ENCODE peak calls at places on chromosomes 6 and 20, in ten cellular contexts. A is RWPE1, I is suprapubic skin, M is ascending aorta, V is AG09309, U is AG04450, H is uterus, W is nephron progenitor cell, E is heart right ventricle, S is left lung. G is an unnamed sample.

GRCh38 chr20:35359335-35359997 is 52.3 kb downstream of the UQCC1 start:
- DNase-seq in A (no peak), I (no peak), M (no peak), V (no peak), U (no peak), H (no peak), W (no peak), E (no peak), S (no peak), G (no peak)

GRCh38 chr6:125259354-125259736 is 42.4 kb downstream of the HDDC2 start:
- DNase-seq in A (no peak), I (no peak), M (no peak), V (no peak), U (no peak), H (no peak), W (no peak), E (no peak), S (no peak), G (no peak)

GRCh38 chr20:38066969-38067716 is 33.6 kb downstream of the RPRD1B start:
- DNase-seq in A (no peak), I (no peak), M (no peak), V (no peak), U (no peak), H (no peak), W (no peak), E (no peak), S (no peak), G (no peak)

GRCh38 chr6:86030875-86031274 is 388.2 kb upstream of the SYNCRIP start:
- DNase-seq in A (no peak), I (no peak), M (no peak), V (no peak), U (no peak), H (no peak), W (no peak), E (no peak), S (no peak), G (no peak)

GRCh38 chr6:116405147-116405546 is 34.4 kb downstream of the DSE start:
- DNase-seq in A (no peak), I (no peak), M (no peak), V (no peak), U (no peak), H (peak; percentile 31), W (peak; percentile 23), E (no peak), S (no peak), G (peak; percentile 87)

GRCh38 chr20:64001607-64002011 is 20.7 kb downstream of the PRPF6 start:
- DNase-seq in A (no peak), I (no peak), M (no peak), V (no peak), U (no peak), H (no peak), W (no peak), E (no peak), S (no peak), G (no peak)

GRCh38 chr20:22701679-22702308 is 117.4 kb upstream of the FOXA2 start:
- DNase-seq in A (no peak), I (no peak), M (no peak), V (no peak), U (no peak), H (no peak), W (no peak), E (no peak), S (no peak), G (no peak)

GRCh38 chr6:33770116-33770832 is 18.7 kb downstream of the LEMD2 start:
- DNase-seq in A (no peak), I (no peak), M (no peak), V (no peak), U (no peak), H (no peak), W (no peak), E (no peak), S (peak; percentile 20), G (no peak)

GRCh38 chr6:126302191-126302590 is 37.7 kb upstream of the CENPW start:
- DNase-seq in A (no peak), I (no peak), M (no peak), V (no peak), U (no peak), H (no peak), W (no peak), E (no peak), S (no peak), G (no peak)

GRCh38 chr6:169763308-169763707 is 11.9 kb downstream of the ERMARD start:
- DNase-seq in A (no peak), I (no peak), M (no peak), V (no peak), U (no peak), H (no peak), W (no peak), E (peak; percentile 46), S (no peak), G (no peak)

GRCh38 chr6:10151144-10151915 is 263.5 kb downstream of the TFAP2A start:
- DNase-seq in A (no peak), I (no peak), M (no peak), V (no peak), U (no peak), H (no peak), W (no peak), E (no peak), S (no peak), G (no peak)

GRCh38 chr6:7150381-7151064 is 42.8 kb downstream of the RREB1 start:
- DNase-seq in A (no peak), I (no peak), M (no peak), V (no peak), U (no peak), H (no peak), W (peak; percentile 67), E (no peak), S (peak; percentile 71), G (no peak)

DNA sequence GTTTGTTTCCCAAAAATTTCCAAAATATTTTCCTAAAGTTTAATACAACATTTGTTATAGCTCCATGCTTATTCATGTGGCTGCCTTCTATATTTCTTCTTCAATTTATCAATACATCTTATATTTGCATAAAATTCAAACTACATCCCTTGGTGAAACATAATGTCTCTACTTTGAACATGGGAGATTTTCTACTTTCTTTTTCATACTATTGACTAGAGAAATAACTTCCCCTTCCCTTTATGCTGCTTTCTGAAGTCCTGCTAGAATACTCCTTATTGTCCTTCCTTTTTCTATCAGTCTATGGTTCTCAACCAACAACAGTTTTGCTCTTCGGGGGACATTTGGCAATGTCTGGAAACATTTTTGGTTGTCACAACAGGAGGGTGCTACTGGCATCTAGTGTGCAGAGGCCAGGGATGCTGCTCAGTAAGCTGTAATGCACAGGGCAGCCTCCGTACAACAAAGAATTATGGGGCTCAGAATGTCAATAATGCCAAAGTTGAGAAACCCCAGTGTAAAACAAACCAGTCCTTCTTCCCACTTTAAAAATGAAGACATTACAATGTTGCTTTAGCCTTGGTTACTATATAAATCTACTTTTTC is 29.9 kb downstream of the MKKS start:
- DNase-seq in A (no peak), I (no peak), M (no peak), V (no peak), U (no peak), H (no peak), W (no peak), E (no peak), S (no peak), G (no peak)
- TF ChIP-seq CTCF in A (no peak), I (no peak), M (no peak), V (no peak), U (no peak), H (no peak), W (no peak), E (no peak), S (no peak), G (no peak)

DNA sequence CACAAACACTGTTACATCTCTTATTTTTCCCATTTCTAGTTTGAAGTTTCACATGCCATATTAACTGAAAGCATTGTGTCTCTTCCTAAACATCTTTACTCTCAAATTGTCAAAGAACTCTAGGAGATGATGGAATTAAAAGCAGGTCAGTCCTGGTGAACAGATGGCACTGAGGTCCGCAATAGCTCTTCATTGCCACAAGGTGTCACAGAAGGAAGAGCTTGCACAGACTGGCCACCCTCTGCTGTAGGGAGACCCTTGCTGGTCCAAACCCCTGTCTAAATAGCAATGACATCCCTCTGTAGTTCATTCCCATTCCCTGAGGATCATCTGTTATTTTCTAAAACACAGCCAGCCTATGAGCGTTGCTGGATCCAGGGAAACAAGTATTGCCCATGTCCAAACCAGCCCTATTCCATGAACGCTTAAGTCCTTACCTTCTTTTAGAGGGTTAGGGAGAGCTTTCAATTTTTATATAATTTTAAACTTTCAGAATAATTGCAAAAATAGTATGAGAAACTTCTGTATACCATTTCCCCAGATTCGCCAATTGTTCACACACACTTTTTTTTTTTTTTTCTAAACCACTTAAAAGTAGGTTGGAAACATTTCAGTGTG is 10.1 kb upstream of the HDAC2 start:
- DNase-seq in A (peak; percentile 42), I (no peak), M (no peak), V (no peak), U (no peak), H (no peak), W (peak; percentile 26), E (no peak), S (no peak), G (peak; percentile 30)
- TF ChIP-seq CTCF in A (peak; percentile 52), I (no peak), M (peak; percentile 50), V (peak; percentile 49), U (peak; percentile 64), H (no peak), W (peak; percentile 59), E (peak; percentile 33), S (no peak), G (peak; percentile 55)

GRCh38 chr6:147103007-147103406 is 101.2 kb upstream of the STXBP5 start:
- DNase-seq in A (no peak), I (no peak), M (no peak), V (no peak), U (no peak), H (no peak), W (no peak), E (no peak), S (no peak), G (no peak)

GRCh38 chr6:147099974-147100373 is 104.2 kb upstream of the STXBP5 start:
- DNase-seq in A (no peak), I (no peak), M (no peak), V (no peak), U (peak; percentile 61), H (no peak), W (no peak), E (no peak), S (no peak), G (no peak)

GRCh38 chr6:147106759-147107401 is 97.3 kb upstream of the STXBP5 start:
- DNase-seq in A (no peak), I (no peak), M (no peak), V (no peak), U (peak; percentile 39), H (no peak), W (no peak), E (no peak), S (no peak), G (no peak)

GRCh38 chr6:147105786-147106185 is 98.4 kb upstream of the STXBP5 start:
- DNase-seq in A (no peak), I (no peak), M (no peak), V (no peak), U (no peak), H (no peak), W (no peak), E (no peak), S (no peak), G (no peak)

GRCh38 chr6:147103641-147104040 is 100.6 kb upstream of the STXBP5 start:
- DNase-seq in A (no peak), I (no peak), M (no peak), V (no peak), U (no peak), H (no peak), W (no peak), E (no peak), S (no peak), G (no peak)
- TF ChIP-seq CTCF in A (no peak), I (no peak), M (no peak), V (no peak), U (no peak), H (no peak), W (no peak), E (no peak), S (no peak), G (no peak)

GRCh38 chr6:52529311-52529710 is 47.5 kb downstream of the TRAM2 start:
- DNase-seq in A (no peak), I (no peak), M (no peak), V (no peak), U (no peak), H (no peak), W (no peak), E (no peak), S (no peak), G (peak; percentile 92)
- TF ChIP-seq CTCF in A (no peak), I (no peak), M (no peak), V (no peak), U (no peak), H (no peak), W (no peak), E (no peak), S (no peak), G (no peak)